ENCODE peak calls at places on chromosome 13, in nine cellular contexts. C is prostate gland, P is fibroblast of mammary gland, G is RCC 7860, L is adrenal gland, Q is NCI-H2029, X is cardiac fibroblast, T is upper lobe of right lung, S is SHP77. V is an unnamed sample.

GRCh38 chr13:99968521-99969367 is 2.8 kb downstream of the ZIC5 start:
- DNase-seq in P (no peak), L (no peak), X (no peak), T (no peak), G (no peak), S (no peak), Q (no peak), C (no peak), V (no peak)

GRCh38 chr13:23679214-23679613 is 109.0 kb downstream of the TNFRSF19 start:
- DNase-seq in L (no peak), P (peak; percentile 53), Q (no peak), X (no peak), S (no peak), C (no peak), G (peak; percentile 89), T (no peak), V (no peak)

GRCh38 chr13:30892966-30893365 is 13.1 kb upstream of the MEDAG start:
- DNase-seq in L (peak; percentile 43), P (peak; percentile 72), T (no peak), Q (no peak), G (no peak), C (no peak), X (peak; percentile 75), S (no peak), V (no peak)

GRCh38 chr13:19961484-19961883 is 3.0 kb downstream of the ZMYM2 start:
- DNase-seq in C (no peak), T (no peak), G (no peak), P (no peak), X (no peak), L (no peak), S (no peak), Q (no peak), V (no peak)

GRCh38 chr13:113845723-113846638 is 17.9 kb downstream of the GAS6 start:
- DNase-seq in Q (no peak), T (peak; percentile 38), L (no peak), G (no peak), P (no peak), C (no peak), X (no peak), S (no peak), V (no peak)

GRCh38 chr13:48891586-48891985 is 84.1 kb upstream of the FNDC3A start:
- DNase-seq in G (peak; percentile 69), X (peak; percentile 22), L (peak; percentile 63), S (no peak), C (no peak), P (peak; percentile 91), T (no peak), Q (no peak), V (no peak)

GRCh38 chr13:59121507-59121906 is 1042.2 kb downstream of the DIAPH3 start:
- DNase-seq in Q (no peak), T (no peak), S (no peak), C (no peak), G (no peak), L (no peak), P (no peak), X (no peak), V (no peak)

GRCh38 chr13:83563499-83563898 is 318.8 kb downstream of the SLITRK1 start:
- DNase-seq in P (no peak), G (no peak), S (no peak), T (no peak), Q (no peak), C (no peak), L (no peak), X (no peak), V (no peak)

GRCh38 chr13:73060251-73061160 is 1.7 kb downstream of the KLF5 start:
- DNase-seq in T (no peak), S (no peak), X (peak; percentile 75), L (peak; percentile 7), G (peak; percentile 15), Q (no peak), P (peak; percentile 88), C (peak; percentile 33), V (no peak)

GRCh38 chr13:26708007-26708297 is 52.6 kb downstream of the GPR12 start:
- DNase-seq in L (no peak), X (no peak), G (no peak), C (no peak), P (no peak), T (no peak), Q (no peak), S (no peak), V (no peak)

GRCh38 chr13:104592545-104593250 is 1526.5 kb upstream of the SLC10A2 start:
- DNase-seq in X (no peak), Q (no peak), L (no peak), C (no peak), G (no peak), S (no peak), P (no peak), T (no peak), V (no peak)

GRCh38 chr13:106700007-106700950 is 132.3 kb upstream of the ARGLU1 start:
- DNase-seq in S (no peak), X (no peak), G (no peak), C (peak; percentile 16), P (peak; percentile 2), L (no peak), T (no peak), Q (no peak), V (no peak)

GRCh38 chr13:40764587-40765403 is 6.2 kb downstream of the MRPS31 start:
- DNase-seq in T (no peak), X (no peak), G (no peak), L (no peak), Q (no peak), C (no peak), P (peak; percentile 57), S (no peak), V (no peak)

GRCh38 chr13:76696370-76696769 is 189.8 kb downstream of the KCTD12 start:
- DNase-seq in C (no peak), Q (no peak), X (peak; percentile 49), G (no peak), P (peak; percentile 37), L (no peak), S (no peak), T (no peak), V (no peak)

GRCh38 chr13:31794452-31794851 is 55.1 kb downstream of the RXFP2 start:
- DNase-seq in T (no peak), X (peak; percentile 77), P (peak; percentile 81), C (no peak), S (no peak), L (no peak), G (no peak), Q (no peak), V (no peak)

GRCh38 chr13:33123066-33123940 is 107.1 kb downstream of the KL start:
- DNase-seq in Q (peak; percentile 56), G (no peak), T (no peak), P (no peak), L (peak; percentile 73), X (peak; percentile 60), C (no peak), S (no peak), V (no peak)

GRCh38 chr13:32528358-32528757 is 10.2 kb downstream of the N4BP2L2 start:
- DNase-seq in S (no peak), T (no peak), C (no peak), L (no peak), G (no peak), P (peak; percentile 50), Q (no peak), X (peak; percentile 29), V (no peak)

GRCh38 chr13:44335463-44335862 is 38.2 kb upstream of the SERP2 start:
- DNase-seq in P (no peak), Q (no peak), L (no peak), T (no peak), X (no peak), S (no peak), C (no peak), G (no peak), V (no peak)

V was measured in NCI-H510A treated with DMSO at 0.1 percent for 48 hours.